ENCODE peak calls at places on chromosomes 11 and 22, in five cellular contexts. L is sciatic nerve; B is HepG2; R is stimulated activated naive CD8-positive, alpha-beta T cell treated with anti-CD3 and anti-CD28 coated beads, Interleukin-15, amount 100 ng/mL, for 72 hours; Q is left colon. M is an unnamed sample.

GRCh38 chr22:24117942-24118341 is 63.3 kb upstream of the SUSD2 start:
- ATAC-seq in L (no peak), B (peak), R (no peak), Q (no peak), M (no peak)

GRCh38 chr11:57103899-57104605 is 77.7 kb upstream of the LRRC55 start:
- ATAC-seq in L (no peak), B (no peak), R (no peak), Q (no peak), M (no peak)

GRCh38 chr11:18105086-18105801 is 638 bp downstream of the SAAL1 start:
- ATAC-seq in L (no peak), B (no peak), R (no peak), Q (peak), M (no peak)

GRCh38 chr11:47595029-47595428 is 818 bp upstream of the C1QTNF4 start:
- ATAC-seq in L (peak), B (peak), R (peak), Q (no peak), M (no peak)

GRCh38 chr22:39255449-39256185 is 10.8 kb upstream of the PDGFB start:
- ATAC-seq in L (no peak), B (no peak), R (no peak), Q (no peak), M (peak)

GRCh38 chr11:78850078-78850477 is 275.4 kb upstream of the NARS2 start:
- ATAC-seq in L (no peak), B (no peak), R (no peak), Q (no peak), M (no peak)

GRCh38 chr11:19919050-19919561 is 206.5 kb downstream of the NAV2 start:
- ATAC-seq in L (peak), B (no peak), R (no peak), Q (peak), M (no peak)

GRCh38 chr11:100890779-100891178 is 203.7 kb downstream of the ARHGAP42 start:
- ATAC-seq in L (peak), B (no peak), R (no peak), Q (no peak), M (no peak)

GRCh38 chr11:69416123-69416475 is 65.4 kb upstream of the LINC01488 start:
- ATAC-seq in L (peak), B (no peak), R (no peak), Q (no peak), M (peak)

GRCh38 chr22:36258750-36259619 is 6.1 kb downstream of the APOL1 start:
- ATAC-seq in L (peak), B (no peak), R (peak), Q (no peak), M (peak)

GRCh38 chr11:33936745-33937612 is 45.1 kb upstream of the LMO2 start:
- ATAC-seq in L (peak), B (no peak), R (no peak), Q (no peak), M (no peak)

GRCh38 chr11:76615950-76616349 is 54.6 kb downstream of the LRRC32 start:
- ATAC-seq in L (peak), B (no peak), R (no peak), Q (peak), M (no peak)

GRCh38 chr11:24575392-24575791 is 78.5 kb downstream of the LUZP2 start:
- ATAC-seq in L (no peak), B (no peak), R (no peak), Q (no peak), M (no peak)

GRCh38 chr11:27861706-27862430 is 161.6 kb upstream of the BDNF start:
- ATAC-seq in L (peak), B (no peak), R (no peak), Q (no peak), M (no peak)

GRCh38 chr11:62048101-62048500 is 75.7 kb upstream of the INCENP start:
- ATAC-seq in L (no peak), B (no peak), R (no peak), Q (no peak), M (no peak)

GRCh38 chr11:66600924-66601233 is 7.9 kb downstream of the CCS start:
- ATAC-seq in L (no peak), B (no peak), R (no peak), Q (no peak), M (no peak)

GRCh38 chr11:88414981-88415391 is 77.5 kb upstream of the CTSC start:
- ATAC-seq in L (no peak), B (no peak), R (peak), Q (no peak), M (no peak)

GRCh38 chr11:66479741-66480115 is 506 bp upstream of the DPP3 start:
- ATAC-seq in L (peak), B (peak), R (peak), Q (peak), M (no peak)

GRCh38 chr22:29065468-29066190 is 4.0 kb upstream of the C22orf31 start:
- ATAC-seq in L (no peak), B (no peak), R (no peak), Q (peak), M (no peak)

GRCh38 chr11:59542142-59542810 is 30.9 kb downstream of the OR4D9 start:
- ATAC-seq in L (no peak), B (no peak), R (no peak), Q (no peak), M (no peak)

GRCh38 chr11:34953955-34954354 is 37.5 kb downstream of the PDHX start:
- ATAC-seq in L (no peak), B (no peak), R (no peak), Q (no peak), M (no peak)

GRCh38 chr22:17056058-17056457 is 28.7 kb upstream of the IL17RA start:
- ATAC-seq in L (no peak), B (no peak), R (no peak), Q (no peak), M (no peak)

GRCh38 chr11:122815900-122816299 is 22.4 kb upstream of the CRTAM start:
- ATAC-seq in L (no peak), B (no peak), R (no peak), Q (peak), M (no peak)

GRCh38 chr11:126284829-126285228 is 1.9 kb downstream of the TIRAP start:
- ATAC-seq in L (no peak), B (no peak), R (peak), Q (no peak), M (peak)

GRCh38 chr11:81237139-81237538 is 1496.5 kb downstream of the FAM181B start:
- ATAC-seq in L (peak), B (peak), R (no peak), Q (peak), M (no peak)

GRCh38 chr11:86064236-86064803 is 4.6 kb downstream of the PICALM start:
- ATAC-seq in L (no peak), B (no peak), R (no peak), Q (no peak), M (no peak)

GRCh38 chr11:106493751-106494150 is 416.3 kb downstream of the AASDHPPT start:
- ATAC-seq in L (no peak), B (no peak), R (no peak), Q (no peak), M (no peak)

GRCh38 chr11:57511741-57512430 is 3.6 kb downstream of the SLC43A1 start:
- ATAC-seq in L (no peak), B (no peak), R (peak), Q (no peak), M (no peak)